ENCODE peak calls at places on chromosomes 12 and 14, in five cellular contexts. P, R, H, U and M are unnamed samples.
A peak's percentile ranks its signal among the peaks of the same experiment; 100 is the strongest.

GRCh38 chr14:95683793-95684192 is 2.4 kb upstream of the TCL1B start:
- DNase-seq in P (peak; percentile 25), R (peak; percentile 25), H (peak; percentile 4), U (no peak), M (peak; percentile 77)

GRCh38 chr14:35374273-35374681 is 30.3 kb downstream of the NFKBIA start:
- DNase-seq in P (no peak), R (no peak), H (peak; percentile 66), U (peak; percentile 88), M (no peak)

GRCh38 chr14:94622653-94623421 is 10.6 kb downstream of the SERPINA3 start:
- DNase-seq in P (no peak), R (no peak), H (no peak), U (no peak), M (no peak)

GRCh38 chr12:4223273-4223855 is 50.2 kb upstream of the CCND2 start:
- DNase-seq in P (no peak), R (no peak), H (no peak), U (no peak), M (no peak)

GRCh38 chr14:39395555-39396254 is 36.5 kb downstream of the FBXO33 start:
- DNase-seq in P (peak; percentile 3), R (peak; percentile 19), H (no peak), U (peak; percentile 2), M (no peak)

GRCh38 chr12:13230500-13230899 is 34.0 kb downstream of the EMP1 start:
- DNase-seq in P (no peak), R (no peak), H (no peak), U (no peak), M (no peak)

GRCh38 chr14:74965770-74966153 is 10.4 kb upstream of the PGF start:
- DNase-seq in P (no peak), R (no peak), H (no peak), U (no peak), M (no peak)

GRCh38 chr14:33740531-33740930 is 210.3 kb downstream of the EGLN3 start:
- DNase-seq in P (no peak), R (no peak), H (no peak), U (no peak), M (no peak)

GRCh38 chr12:93290391-93290790 is 87.3 kb upstream of the NUDT4 start:
- DNase-seq in P (no peak), R (no peak), H (no peak), U (no peak), M (no peak)

GRCh38 chr14:65354131-65354530 is 58.4 kb upstream of the FUT8 start:
- DNase-seq in P (no peak), R (no peak), H (no peak), U (no peak), M (no peak)

GRCh38 chr12:128178971-128179370 is 88.0 kb upstream of the TMEM132C start:
- DNase-seq in P (no peak), R (no peak), H (no peak), U (no peak), M (no peak)

GRCh38 chr14:53953002-53953827 is 3.4 kb downstream of the BMP4 start:
- DNase-seq in P (peak; percentile 44), R (peak; percentile 24), H (no peak), U (peak; percentile 49), M (peak; percentile 90)

GRCh38 chr14:66493750-66494149 is 7.6 kb downstream of the CCDC196 start:
- DNase-seq in P (no peak), R (no peak), H (no peak), U (no peak), M (no peak)

GRCh38 chr12:96500686-96501085 is 11.3 kb downstream of the CFAP54 start:
- DNase-seq in P (no peak), R (no peak), H (no peak), U (no peak), M (no peak)

GRCh38 chr14:90518941-90519256 is 122.1 kb downstream of the CALM1 start:
- DNase-seq in P (no peak), R (peak; percentile 55), H (no peak), U (no peak), M (peak; percentile 72)

GRCh38 chr12:52798671-52799497 is 3.0 kb upstream of the KRT3 start:
- DNase-seq in P (no peak), R (no peak), H (no peak), U (no peak), M (no peak)

GRCh38 chr12:30795660-30796507 is 41.1 kb upstream of the CAPRIN2 start:
- DNase-seq in P (peak; percentile 9), R (peak; percentile 79), H (no peak), U (peak; percentile 92), M (peak; percentile 85)

GRCh38 chr12:111405856-111406473 is at the start of gene SH2B3:
- DNase-seq in P (peak; percentile 55), R (no peak), H (no peak), U (no peak), M (no peak)

GRCh38 chr14:42110167-42110566 is 503.5 kb downstream of the LRFN5 start:
- DNase-seq in P (peak; percentile 4), R (no peak), H (peak; percentile 25), U (peak; percentile 47), M (peak; percentile 24)

GRCh38 chr12:62957233-62957953 is 22.4 kb upstream of the PPM1H start:
- DNase-seq in P (no peak), R (no peak), H (no peak), U (peak; percentile 49), M (no peak)

GRCh38 chr14:49959822-49960408 is 67.0 kb downstream of the ARF6 start:
- DNase-seq in P (peak; percentile 51), R (no peak), H (no peak), U (no peak), M (peak; percentile 47)

GRCh38 chr12:53011889-53012288 is 5.6 kb downstream of the EIF4B start:
- DNase-seq in P (no peak), R (no peak), H (no peak), U (no peak), M (no peak)

GRCh38 chr12:3527181-3527580 is 36.2 kb downstream of the PRMT8 start:
- DNase-seq in P (no peak), R (no peak), H (no peak), U (peak; percentile 92), M (no peak)

GRCh38 chr12:12319501-12320322 is 30.3 kb downstream of the MANSC1 start:
- DNase-seq in P (no peak), R (no peak), H (no peak), U (no peak), M (no peak)

GRCh38 chr12:68530965-68531364 is 79.7 kb upstream of the RAP1B start:
- DNase-seq in P (no peak), R (no peak), H (no peak), U (peak; percentile 73), M (no peak)

GRCh38 chr12:93802293-93802692 is 125.1 kb downstream of the CRADD start:
- DNase-seq in P (no peak), R (no peak), H (no peak), U (no peak), M (no peak)

GRCh38 chr14:100879782-100880181 is 23.7 kb downstream of the RTL1 start:
- DNase-seq in P (no peak), R (no peak), H (no peak), U (no peak), M (no peak)

GRCh38 chr12:124359671-124360581 is 65.0 kb downstream of the RFLNA start:
- DNase-seq in P (peak; percentile 24), R (no peak), H (no peak), U (no peak), M (no peak)